ENCODE peak calls at places on chromosome 19, in nine cellular contexts. G is cardiac muscle cell, A is left ventricle myocardium inferior, E is pancreas, H is WERI-Rb-1, F is adrenal gland, S is heart right ventricle, Y is gastrocnemius medialis, B is thoracic aorta. N is an unnamed sample. For H3K36me3, the result is how much of the 10 kb centered on the place peaks cover.

GRCh38 chr19:4748589-4748988 is 24.9 kb upstream of the DPP9 start:
- DNase-seq in G (no peak), A (no peak), E (no peak), H (no peak), F (no peak), S (no peak), Y (no peak), B (no peak), N (no peak)

GRCh38 chr19:56707821-56708220 is 36.3 kb upstream of the ZNF835 start:
- DNase-seq in G (no peak), A (no peak), E (no peak), H (no peak), F (no peak), S (no peak), Y (no peak), B (no peak), N (no peak)

GRCh38 chr19:52248256-52248655 is 21.1 kb upstream of the ZNF766 start:
- DNase-seq in G (peak), A (peak), E (peak), H (peak), F (peak), S (peak), Y (peak), B (no peak), N (peak)

GRCh38 chr19:55648657-55649578 is 906 bp downstream of the CCDC106 start:
- DNase-seq in G (no peak), A (no peak), E (no peak), H (no peak), F (no peak), S (no peak), Y (no peak), B (no peak), N (no peak)

GRCh38 chr19:8567522-8568172 is 9.6 kb downstream of the MYO1F start:
- DNase-seq in G (no peak), A (peak), E (no peak), H (no peak), F (peak), S (peak), Y (no peak), B (no peak), N (peak)

GRCh38 chr19:21197589-21198295 is 55.9 kb downstream of the ZNF431 start:
- DNase-seq in G (no peak), A (no peak), E (no peak), H (no peak), F (peak), S (no peak), Y (no peak), B (no peak), N (no peak)

GRCh38 chr19:38596057-38596981 is 21.4 kb downstream of the MAP4K1 start:
- DNase-seq in G (peak), A (no peak), E (peak), H (peak), F (peak), S (no peak), Y (peak), B (no peak), N (no peak)

GRCh38 chr19:12015753-12016116 is 19.7 kb downstream of the ZNF433 start:
- DNase-seq in G (no peak), A (no peak), E (no peak), H (no peak), F (no peak), S (no peak), Y (no peak), B (no peak), N (no peak)

GRCh38 chr19:18013210-18013609 is 5.2 kb downstream of the ARRDC2 start:
- DNase-seq in G (no peak), A (no peak), E (no peak), H (no peak), F (no peak), S (no peak), Y (no peak), B (no peak), N (no peak)

DNA sequence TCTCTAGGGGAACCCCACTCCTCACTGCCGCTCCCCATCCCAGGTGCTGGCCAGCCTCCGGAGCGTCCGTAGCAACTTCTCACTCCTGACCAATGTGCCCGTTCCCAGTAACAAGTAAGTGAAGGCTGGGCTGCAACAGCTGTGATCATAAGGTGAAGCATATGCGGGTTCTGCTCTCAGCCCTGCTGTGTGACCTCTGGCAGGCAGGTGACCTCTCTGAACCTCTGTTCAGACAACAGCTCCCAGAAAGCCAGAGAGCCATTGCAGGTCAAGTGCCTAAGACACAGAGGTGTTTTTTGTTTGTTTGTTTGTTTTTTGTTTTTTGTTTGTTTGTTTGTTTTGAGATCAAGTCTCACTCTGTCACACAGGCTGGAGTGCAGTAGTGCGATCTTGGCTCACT is 28.7 kb downstream of the PDE4A start:
- DNase-seq in G (no peak), A (no peak), E (no peak), H (no peak), F (no peak), S (no peak), Y (no peak), B (no peak), N (no peak)
- H3K36me3 ChIP-seq in G (under half), A (under half), E (under half), H (under half), F (under half), S (under half), Y (under half), B (under half), N (under half)

GRCh38 chr19:13417054-13417453 is 89.2 kb downstream of the CACNA1A start:
- DNase-seq in G (peak), A (peak), E (no peak), H (no peak), F (no peak), S (peak), Y (no peak), B (no peak), N (no peak)
- H3K27ac ChIP-seq in G (no peak), A (no peak), E (no peak), H (no peak), F (no peak), S (no peak), Y (no peak), B (no peak), N (no peak)

GRCh38 chr19:54206831-54207177 is 6.1 kb downstream of the RPS9 start:
- DNase-seq in G (no peak), A (no peak), E (no peak), H (no peak), F (no peak), S (no peak), Y (no peak), B (no peak), N (no peak)
- H3K36me3 ChIP-seq in G (half or more), A (half or more), E (under half), H (half or more), F (half or more), S (under half), Y (under half), B (under half), N (half or more)

GRCh38 chr19:30407310-30407709 is 35.1 kb downstream of the ZNF536 start:
- DNase-seq in G (no peak), A (no peak), E (no peak), H (no peak), F (no peak), S (no peak), Y (no peak), B (no peak), N (no peak)
- H3K27ac ChIP-seq in G (no peak), A (no peak), E (no peak), H (no peak), F (no peak), S (no peak), Y (no peak), B (no peak), N (no peak)

DNA sequence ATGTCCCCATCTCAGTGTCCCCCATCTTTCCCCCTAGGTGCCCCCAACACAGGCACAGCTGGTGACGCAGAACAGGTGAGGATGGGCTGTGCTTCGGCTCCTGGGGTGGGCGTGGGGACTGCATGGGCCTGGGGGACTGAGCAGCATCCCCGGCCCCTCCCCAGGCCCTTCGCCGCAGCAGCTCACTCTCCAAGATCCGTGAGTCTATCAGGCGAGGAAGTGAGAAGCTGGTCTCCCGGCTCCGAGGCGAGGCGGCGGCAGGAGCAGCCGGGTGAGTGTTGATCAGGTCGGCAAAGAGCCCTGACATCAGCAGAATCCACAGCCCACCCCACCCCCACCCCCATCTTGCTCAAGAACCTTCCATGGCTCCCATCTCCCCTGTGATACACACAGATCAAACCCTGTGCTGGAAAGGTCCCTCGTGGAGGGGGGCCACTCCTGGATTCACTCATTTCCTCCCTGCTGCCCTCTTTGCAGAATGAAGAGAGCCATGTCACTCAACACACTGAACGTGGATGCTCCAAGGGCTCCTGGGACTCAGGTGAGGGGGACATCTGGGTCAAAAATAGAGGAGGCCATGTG is 10.0 kb downstream of the KLC3 start:
- DNase-seq in G (no peak), A (no peak), E (no peak), H (no peak), F (no peak), S (no peak), Y (no peak), B (no peak), N (no peak)
- H3K36me3 ChIP-seq in G (under half), A (under half), E (under half), H (under half), F (under half), S (under half), Y (under half), B (under half), N (under half)

GRCh38 chr19:42132030-42132628 is at the start of gene POU2F2:
- DNase-seq in G (no peak), A (peak), E (no peak), H (no peak), F (peak), S (peak), Y (no peak), B (no peak), N (no peak)
- H3K27ac ChIP-seq in G (no peak), A (no peak), E (no peak), H (peak), F (no peak), S (peak), Y (no peak), B (no peak), N (no peak)